ENCODE peak calls at places on chromosomes 3 and 15, in four cellular contexts. W is HL-60, N is GM23338, X is foreskin fibroblast. M is an unnamed sample.

GRCh38 chr3:179956416-179956830 is 80.3 kb downstream of the PEX5L start:
- DNase-seq in W (peak), N (no peak), X (no peak), M (no peak)

GRCh38 chr15:77034620-77035467 is 36.1 kb downstream of the TSPAN3 start:
- DNase-seq in X (peak), W (no peak), N (peak), M (no peak)

GRCh38 chr15:58742424-58743160 is 6.9 kb downstream of the ADAM10 start:
- DNase-seq in X (peak), W (no peak), N (no peak), M (no peak)

GRCh38 chr3:15102833-15103232 is 3.9 kb upstream of the RBSN start:
- DNase-seq in N (peak), W (no peak), X (peak), M (no peak)

GRCh38 chr3:36843065-36844051 is 79.0 kb upstream of the DCLK3 start:
- DNase-seq in X (peak), W (no peak), N (peak), M (no peak)

GRCh38 chr15:69086427-69087205 is 72.1 kb downstream of the NOX5 start:
- DNase-seq in N (peak), W (no peak), X (no peak), M (no peak)

GRCh38 chr3:69604735-69605435 is 134.4 kb upstream of the MITF start:
- DNase-seq in W (no peak), N (no peak), X (no peak), M (no peak)

GRCh38 chr3:57892423-57892822 is 115.8 kb upstream of the FLNB start:
- DNase-seq in W (no peak), X (peak), N (no peak), M (no peak)

GRCh38 chr3:43768594-43768993 is 77.9 kb downstream of the ABHD5 start:
- DNase-seq in W (no peak), N (no peak), X (peak), M (no peak)

GRCh38 chr3:85304360-85304964 is 345.7 kb downstream of the CADM2 start:
- DNase-seq in N (peak), W (no peak), X (peak), M (no peak)
- TF ChIP-seq CTCF in N (peak), W (no peak), X (no peak), M (no peak)

GRCh38 chr3:45688194-45688881 is 858 bp upstream of the SACM1L start:
- DNase-seq in X (peak), N (peak), W (peak), M (no peak)
- TF ChIP-seq CTCF in X (no peak), N (no peak), W (no peak), M (no peak)

DNA sequence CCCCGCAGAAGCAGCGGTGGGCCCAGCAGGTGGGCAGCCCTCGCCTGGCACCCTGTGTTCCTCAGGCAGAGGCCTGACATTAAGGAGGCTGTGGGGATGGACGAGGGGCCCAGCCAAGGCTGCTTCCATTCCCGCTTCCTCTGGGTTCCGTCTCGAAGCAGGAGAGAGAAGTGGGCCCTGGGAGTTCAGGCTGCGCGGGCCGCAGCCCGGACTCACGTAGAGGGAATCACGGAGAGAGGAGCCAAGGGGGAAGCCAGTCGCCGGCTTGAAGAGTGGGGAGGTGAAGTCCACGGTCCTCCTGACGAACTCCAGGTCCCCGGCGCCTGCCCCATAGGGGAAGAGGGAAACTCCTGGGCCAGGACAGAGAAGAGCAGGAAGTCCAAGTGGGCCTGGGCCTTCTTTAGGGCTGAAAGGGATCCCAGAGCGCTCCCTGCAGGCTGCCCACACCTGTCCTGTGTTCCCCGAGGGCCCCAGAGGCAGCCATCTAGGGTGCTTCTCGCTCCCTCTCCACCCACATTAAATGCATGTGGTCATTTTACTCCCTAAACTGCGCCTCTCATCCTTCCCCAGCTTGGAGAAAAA is 37.7 kb downstream of the MUC4 start:
- DNase-seq in X (no peak), N (no peak), W (no peak), M (no peak)
- TF ChIP-seq CTCF in X (no peak), N (no peak), W (no peak), M (no peak)

GRCh38 chr15:51917493-51917892 is 54.1 kb downstream of the LEO1 start:
- DNase-seq in X (peak), W (peak), N (peak), M (no peak)
- TF ChIP-seq CTCF in X (peak), W (no peak), N (peak), M (no peak)

DNA sequence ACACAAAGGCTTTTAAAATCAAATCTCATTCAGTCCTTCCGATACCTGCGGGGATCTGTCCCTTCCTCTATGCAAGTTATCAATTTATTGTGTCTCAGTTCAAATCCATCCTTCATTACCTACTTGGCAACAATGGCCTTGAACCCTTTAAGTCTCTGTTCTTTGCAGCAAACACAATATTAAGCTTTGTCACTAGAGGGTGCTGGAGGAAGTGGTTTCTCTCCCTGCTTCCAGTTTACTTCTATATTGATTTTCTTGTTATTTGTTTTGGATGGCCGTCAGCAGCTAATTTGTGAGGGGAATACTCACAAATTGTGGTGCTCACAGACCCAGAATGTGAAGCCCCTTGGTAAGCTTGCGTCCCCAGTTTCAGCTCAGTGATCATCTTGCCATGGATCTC is 278.3 kb downstream of the FGF12 start:
- DNase-seq in W (no peak), N (peak), X (no peak), M (no peak)
- TF ChIP-seq CTCF in W (no peak), N (peak), X (peak), M (no peak)

GRCh38 chr15:101248274-101248673 is 3.6 kb downstream of the CHSY1 start:
- DNase-seq in W (no peak), N (no peak), X (no peak), M (no peak)

GRCh38 chr15:101252836-101253235 is 988 bp upstream of the CHSY1 start:
- DNase-seq in W (no peak), N (no peak), X (no peak), M (no peak)

GRCh38 chr15:101250331-101250730 is 1.5 kb downstream of the CHSY1 start:
- DNase-seq in W (no peak), N (no peak), X (peak), M (no peak)

GRCh38 chr15:101251830-101252820 is at the start of gene CHSY1:
- DNase-seq in X (peak), W (peak), N (peak), M (peak)

DNA sequence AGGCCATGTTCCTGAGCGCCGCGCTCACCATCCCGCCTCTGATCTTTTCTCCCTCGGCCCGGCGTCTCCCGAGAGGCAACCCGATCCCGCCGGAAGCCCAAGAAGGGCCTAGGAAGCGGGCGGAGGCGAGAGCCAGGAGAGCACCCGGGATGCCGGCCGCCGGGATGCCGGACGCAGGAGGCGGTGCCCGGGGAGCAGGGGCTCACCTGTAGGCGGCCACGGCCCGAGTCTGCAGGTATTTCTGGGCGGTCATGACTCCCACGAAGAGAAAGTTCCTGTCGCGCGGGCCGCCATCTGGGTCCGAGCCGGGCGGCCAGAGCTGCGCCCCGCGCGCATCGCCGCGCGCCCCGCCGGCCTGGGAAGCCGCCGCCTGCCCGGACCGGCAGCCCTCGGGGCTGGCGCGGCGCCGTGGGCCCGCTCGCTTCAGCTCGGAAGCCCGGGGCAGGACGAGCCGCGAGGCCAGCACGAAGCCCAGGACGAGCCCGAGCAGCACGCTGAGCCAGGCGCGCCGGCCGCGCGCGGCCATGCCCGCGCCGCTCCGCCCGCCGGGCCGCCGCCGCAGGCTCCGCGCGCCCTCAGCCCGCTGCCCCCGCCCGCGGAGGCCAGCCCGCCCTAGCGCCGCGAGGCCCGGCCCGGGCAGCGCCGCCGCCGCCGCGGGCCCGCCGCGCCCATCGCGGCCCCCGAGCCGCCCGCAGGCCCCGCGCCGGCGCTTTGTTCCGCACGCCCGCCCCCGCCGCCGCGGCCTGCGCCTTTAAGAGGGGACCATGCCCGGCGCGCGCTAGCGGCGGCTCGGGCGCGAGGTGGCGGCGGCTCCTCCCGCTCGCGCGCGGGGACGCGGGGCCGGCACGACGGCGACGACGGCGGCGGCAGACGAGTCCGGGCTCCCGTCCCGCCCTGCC is 668 bp downstream of the CHSY1 start:
- DNase-seq in W (no peak), N (peak), X (peak), M (no peak)
- TF ChIP-seq CTCF in W (no peak), N (no peak), X (no peak), M (no peak)

DNA sequence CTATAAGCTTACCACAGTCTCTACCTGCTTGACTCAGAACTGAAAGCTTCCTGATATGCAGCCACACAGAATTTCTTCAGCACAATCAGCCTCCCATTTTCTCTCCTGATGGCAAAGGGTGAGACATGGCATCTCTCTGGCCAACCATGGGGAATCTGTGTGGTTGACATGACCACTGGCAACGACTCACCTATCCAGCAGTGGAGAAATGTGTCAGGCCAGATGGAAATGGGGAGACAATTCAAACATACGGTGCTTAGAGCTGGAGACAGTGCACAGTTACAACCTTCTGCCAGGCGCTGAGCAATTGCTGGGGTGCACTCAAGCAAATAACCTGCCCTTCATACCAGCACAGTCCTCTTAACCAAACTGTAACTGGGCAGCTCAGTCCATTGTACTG is 3.6 kb downstream of the ZNF385D start:
- DNase-seq in X (peak), N (no peak), W (no peak), M (no peak)
- TF ChIP-seq CTCF in X (no peak), N (no peak), W (no peak), M (no peak)

GRCh38 chr15:67523337-67523736 is 2.4 kb downstream of the C15orf61 start:
- DNase-seq in X (no peak), N (peak), W (no peak), M (no peak)

GRCh38 chr15:67520276-67520975 is 505 bp upstream of the C15orf61 start:
- DNase-seq in W (no peak), N (peak), X (peak), M (no peak)

GRCh38 chr15:67524235-67524634 is 3.3 kb downstream of the C15orf61 start:
- DNase-seq in X (no peak), W (no peak), N (no peak), M (no peak)

GRCh38 chr15:67521770-67522568 is 1.0 kb downstream of the C15orf61 start:
- DNase-seq in W (peak), X (peak), N (no peak), M (no peak)

DNA sequence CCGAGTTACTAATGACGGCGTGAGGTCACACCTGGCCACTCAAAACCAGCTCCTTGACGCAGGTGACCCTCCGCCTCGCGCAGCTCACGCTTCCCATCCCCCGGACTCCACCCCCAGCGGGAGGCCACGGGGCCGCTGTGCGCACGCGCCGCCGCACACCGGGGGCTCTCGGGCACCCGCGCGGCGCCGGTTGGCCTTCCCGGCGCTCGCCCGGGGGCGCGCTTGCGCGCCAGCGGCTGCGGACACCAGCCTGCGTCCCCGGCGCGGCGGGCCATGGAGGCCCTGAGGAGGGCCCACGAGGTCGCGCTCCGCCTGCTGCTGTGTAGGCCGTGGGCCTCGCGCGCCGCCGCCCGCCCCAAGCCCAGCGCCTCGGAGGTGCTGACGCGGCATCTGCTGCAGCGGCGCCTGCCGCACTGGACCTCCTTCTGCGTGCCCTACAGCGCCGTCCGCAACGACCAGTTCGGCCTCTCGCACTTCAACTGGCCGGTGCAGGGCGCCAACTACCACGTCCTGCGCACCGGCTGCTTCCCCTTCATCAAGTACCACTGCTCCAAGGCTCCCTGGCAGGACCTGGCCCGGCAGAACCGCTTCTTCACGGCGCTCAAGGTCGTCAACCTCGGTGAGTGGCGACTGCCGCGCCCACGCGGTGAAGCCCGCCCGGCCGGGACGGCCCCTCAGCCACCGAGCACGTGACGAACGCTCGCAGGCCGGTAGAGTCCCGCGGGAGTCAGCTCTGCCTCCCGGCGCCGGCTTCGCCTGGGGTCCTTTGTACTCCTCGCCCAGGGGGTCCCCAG is at the start of gene C15orf61:
- DNase-seq in N (peak), W (peak), X (peak), M (peak)
- TF ChIP-seq CTCF in N (peak), W (no peak), X (no peak), M (no peak)

GRCh38 chr15:60592386-60593339 is 113.7 kb upstream of the ICE2 start:
- DNase-seq in N (peak), W (peak), X (peak), M (peak)
- TF ChIP-seq CTCF in N (peak), W (no peak), X (no peak), M (no peak)

M was measured in CD14-positive monocyte.